ENCODE peak calls at places on chromosomes 11 and 22, in five cellular contexts. F is CD4-positive, alpha-beta T cell; H is astrocyte of the cerebellum; T is dorsolateral prefrontal cortex; X is GM13976. K is an unnamed sample.

GRCh38 chr11:86108146-86108545 is 39.3 kb upstream of the PICALM start:
- DNase-seq in F (no peak), H (no peak), T (no peak), X (no peak), K (no peak)

GRCh38 chr11:19631657-19632325 is 80.8 kb upstream of the NAV2 start:
- DNase-seq in F (no peak), H (no peak), T (no peak), X (no peak), K (no peak)

GRCh38 chr11:40161855-40162410 is 1297.5 kb downstream of the LRRC4C start:
- DNase-seq in F (no peak), H (no peak), T (no peak), X (no peak), K (no peak)

GRCh38 chr22:23204541-23205157 is 24.3 kb downstream of the BCR start:
- DNase-seq in F (no peak), H (no peak), T (no peak), X (no peak), K (no peak)

GRCh38 chr11:78209478-78209877 is 20.8 kb downstream of the USP35 start:
- DNase-seq in F (no peak), H (no peak), T (no peak), X (no peak), K (no peak)

GRCh38 chr11:120336641-120337132 is 474 bp downstream of the ARHGEF12 start:
- DNase-seq in F (no peak), H (no peak), T (peak; percentile 28), X (no peak), K (peak; percentile 62)

GRCh38 chr11:134864233-134864967 is 452.4 kb upstream of the B3GAT1 start:
- DNase-seq in F (no peak), H (no peak), T (no peak), X (no peak), K (no peak)

GRCh38 chr22:20024225-20025087 is 3.5 kb downstream of the TANGO2 start:
- DNase-seq in F (no peak), H (no peak), T (peak; percentile 62), X (no peak), K (no peak)

GRCh38 chr11:60378359-60378758 is at the start of gene MS4A7:
- DNase-seq in F (no peak), H (no peak), T (no peak), X (peak; percentile 71), K (peak; percentile 69)

GRCh38 chr11:100695911-100696310 is 8.8 kb downstream of the ARHGAP42 start:
- DNase-seq in F (no peak), H (no peak), T (no peak), X (no peak), K (no peak)

GRCh38 chr11:5420993-5421392 is 918 bp upstream of the OR51Q1 start:
- DNase-seq in F (no peak), H (no peak), T (no peak), X (no peak), K (no peak)

GRCh38 chr11:37511425-37511933 is 913.4 kb upstream of the RAG2 start:
- DNase-seq in F (no peak), H (peak; percentile 34), T (no peak), X (no peak), K (no peak)

GRCh38 chr11:75308986-75309385 is 42.5 kb downstream of the ARRB1 start:
- DNase-seq in F (no peak), H (no peak), T (no peak), X (no peak), K (no peak)

GRCh38 chr22:44129614-44129976 is 51.1 kb upstream of the PARVG start:
- DNase-seq in F (no peak), H (no peak), T (peak; percentile 37), X (no peak), K (no peak)

GRCh38 chr22:37304595-37305343 is 22.5 kb downstream of the CYTH4 start:
- DNase-seq in F (no peak), H (peak; percentile 9), T (no peak), X (no peak), K (no peak)

GRCh38 chr11:60625262-60625661 is 74.2 kb upstream of the MS4A8 start:
- DNase-seq in F (no peak), H (no peak), T (no peak), X (no peak), K (no peak)

GRCh38 chr11:18171377-18172000 is 1.1 kb upstream of the MRGPRX4 start:
- DNase-seq in F (no peak), H (no peak), T (no peak), X (peak; percentile 32), K (no peak)

GRCh38 chr22:17866127-17866526 is 91.9 kb upstream of the BID start:
- DNase-seq in F (no peak), H (no peak), T (peak; percentile 88), X (no peak), K (no peak)

GRCh38 chr11:103898065-103898464 is 138.4 kb upstream of the DDI1 start:
- DNase-seq in F (no peak), H (no peak), T (no peak), X (no peak), K (peak; percentile 29)

GRCh38 chr22:37204045-37204655 is 8.1 kb downstream of the SSTR3 start:
- DNase-seq in F (no peak), H (no peak), T (no peak), X (no peak), K (no peak)

GRCh38 chr22:43090130-43090789 is 1.1 kb upstream of the TTLL1 start:
- DNase-seq in F (peak; percentile 25), H (peak; percentile 73), T (peak; percentile 8), X (peak; percentile 83), K (peak; percentile 77)

GRCh38 chr11:17643506-17644405 is 75.6 kb upstream of the MYOD1 start:
- DNase-seq in F (no peak), H (no peak), T (no peak), X (peak; percentile 8), K (peak; percentile 3)

GRCh38 chr11:2314525-2315394 is 12.9 kb downstream of the TSPAN32 start:
- DNase-seq in F (no peak), H (peak; percentile 34), T (peak; percentile 53), X (no peak), K (no peak)

GRCh38 chr11:122309262-122309925 is 193.4 kb upstream of the BLID start:
- DNase-seq in F (no peak), H (peak; percentile 59), T (peak; percentile 20), X (no peak), K (no peak)

GRCh38 chr11:109040303-109040702 is 375.4 kb downstream of the DDX10 start:
- DNase-seq in F (no peak), H (no peak), T (no peak), X (no peak), K (no peak)

GRCh38 chr22:22023581-22024137 is 41.1 kb upstream of the TOP3B start:
- DNase-seq in F (no peak), H (no peak), T (no peak), X (no peak), K (no peak)

GRCh38 chr11:71240865-71241691 is 11.3 kb downstream of the SHANK2 start:
- DNase-seq in F (no peak), H (peak; percentile 61), T (no peak), X (no peak), K (no peak)

GRCh38 chr11:3642071-3642951 is 519 bp upstream of the ART5 start:
- DNase-seq in F (peak; percentile 75), H (peak; percentile 38), T (peak; percentile 5), X (peak; percentile 87), K (peak; percentile 82)

GRCh38 chr11:12052676-12053605 is 44.5 kb upstream of the DKK3 start:
- DNase-seq in F (no peak), H (no peak), T (no peak), X (no peak), K (no peak)

GRCh38 chr22:38518620-38519019 is 12.5 kb upstream of the DDX17 start:
- DNase-seq in F (no peak), H (no peak), T (no peak), X (no peak), K (no peak)

GRCh38 chr11:121446752-121447156 is 5.4 kb upstream of the SORL1 start:
- DNase-seq in F (no peak), H (no peak), T (no peak), X (no peak), K (peak; percentile 31)

GRCh38 chr22:36926309-36926708 is 12.9 kb downstream of the CSF2RB start:
- DNase-seq in F (no peak), H (no peak), T (no peak), X (no peak), K (no peak)

GRCh38 chr11:15770798-15771414 is 585.4 kb downstream of the SOX6 start:
- DNase-seq in F (no peak), H (peak; percentile 26), T (no peak), X (no peak), K (peak; percentile 33)

GRCh38 chr22:18044548-18045271 is 20.3 kb upstream of the MICAL3 start:
- DNase-seq in F (no peak), H (no peak), T (peak; percentile 91), X (no peak), K (no peak)

GRCh38 chr11:74037309-74037708 is 28.4 kb upstream of the UCP3 start:
- DNase-seq in F (no peak), H (peak; percentile 11), T (no peak), X (no peak), K (no peak)
- TF ChIP-seq CTCF in F (no peak), H (no peak), T (no peak), X (no peak), K (no peak)

DNA sequence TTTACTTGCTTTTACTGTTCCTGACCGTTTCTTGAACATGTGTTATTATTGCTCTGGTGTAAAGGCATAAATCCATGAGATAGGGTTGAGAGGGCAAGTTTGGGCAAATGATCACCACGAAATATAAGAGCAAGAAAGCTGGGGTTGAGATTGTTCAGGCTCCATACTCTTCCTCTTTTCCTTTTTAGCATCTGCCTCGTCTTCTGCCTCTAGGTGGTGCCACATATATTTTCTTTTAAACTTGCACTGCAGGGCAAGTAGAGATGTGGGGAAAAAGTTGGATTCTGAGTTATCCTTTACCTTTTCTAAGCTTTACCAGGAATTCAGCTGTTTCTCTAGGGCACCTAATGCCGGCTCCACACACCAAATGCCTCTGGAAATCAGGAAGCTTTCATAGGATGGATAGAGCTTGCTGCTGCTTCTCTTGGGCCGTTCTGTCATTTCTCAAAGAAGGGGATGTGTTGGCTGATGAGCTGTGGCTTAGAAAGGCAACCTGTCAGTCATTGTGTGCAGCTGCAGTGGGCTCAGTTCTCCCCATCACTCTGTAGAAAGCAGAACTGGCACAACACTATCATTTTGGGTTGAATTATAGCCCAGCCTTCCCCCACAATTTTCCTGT is 98.2 kb downstream of the LDLRAD3 start:
- DNase-seq in F (no peak), H (no peak), T (no peak), X (peak; percentile 34), K (peak; percentile 23)
- TF ChIP-seq CTCF in F (no peak), H (peak; percentile 52), T (peak; percentile 58), X (peak; percentile 38), K (peak; percentile 53)

GRCh38 chr22:47055461-47055860 is 293.0 kb downstream of the TBC1D22A start:
- DNase-seq in F (no peak), H (no peak), T (no peak), X (no peak), K (no peak)
- TF ChIP-seq CTCF in F (no peak), H (no peak), T (no peak), X (no peak), K (no peak)

GRCh38 chr11:118639899-118640298 is 32.5 kb downstream of the PHLDB1 start:
- DNase-seq in F (no peak), H (no peak), T (no peak), X (no peak), K (no peak)

GRCh38 chr11:118638726-118639125 is 31.3 kb downstream of the PHLDB1 start:
- DNase-seq in F (no peak), H (no peak), T (no peak), X (no peak), K (no peak)

GRCh38 chr11:118643142-118643994 is 36.0 kb downstream of the PHLDB1 start:
- DNase-seq in F (no peak), H (no peak), T (no peak), X (no peak), K (no peak)

GRCh38 chr11:118641463-118642019 is 34.1 kb downstream of the PHLDB1 start:
- DNase-seq in F (no peak), H (no peak), T (no peak), X (no peak), K (no peak)

GRCh38 chr11:118640332-118641154 is 33.1 kb downstream of the PHLDB1 start:
- DNase-seq in F (no peak), H (no peak), T (no peak), X (no peak), K (no peak)
- TF ChIP-seq CTCF in F (no peak), H (peak; percentile 7), T (no peak), X (no peak), K (no peak)

K was measured in GM10248.